ENCODE peak calls at places on chromosomes 5 and 9, in four cellular contexts. L, C, W and A are unnamed samples.

GRCh38 chr5:52849544-52849943 is 61.8 kb downstream of the ITGA1 start:
- DNase-seq in L (no peak), C (no peak), W (no peak), A (no peak)

GRCh38 chr5:90395005-90395404 is 14.6 kb downstream of the CETN3 start:
- DNase-seq in L (no peak), C (no peak), W (no peak), A (no peak)

GRCh38 chr5:6905883-6906282 is 192.7 kb downstream of the TENT4A start:
- DNase-seq in L (no peak), C (no peak), W (no peak), A (no peak)

GRCh38 chr5:38060354-38060753 is 198.0 kb upstream of the EGFLAM start:
- DNase-seq in L (no peak), C (no peak), W (no peak), A (no peak)

GRCh38 chr5:37580106-37580505 is 201.0 kb downstream of the WDR70 start:
- DNase-seq in L (no peak), C (no peak), W (no peak), A (no peak)

GRCh38 chr5:150659360-150660107 is 1.5 kb upstream of the MYOZ3 start:
- DNase-seq in L (no peak), C (no peak), W (no peak), A (no peak)

GRCh38 chr9:110877376-110877775 is 160.9 kb downstream of the LPAR1 start:
- DNase-seq in L (no peak), C (no peak), W (no peak), A (no peak)

GRCh38 chr5:109451161-109451560 is 41.4 kb upstream of the PJA2 start:
- DNase-seq in L (no peak), C (peak), W (no peak), A (peak)

GRCh38 chr9:20701058-20701457 is 17.0 kb downstream of the FOCAD start:
- DNase-seq in L (no peak), C (no peak), W (no peak), A (no peak)

GRCh38 chr5:177430146-177430951 is 3.9 kb downstream of the GRK6 start:
- DNase-seq in L (no peak), C (no peak), W (no peak), A (no peak)

GRCh38 chr5:139839918-139840317 is 44.3 kb downstream of the PSD2 start:
- DNase-seq in L (no peak), C (no peak), W (no peak), A (no peak)

GRCh38 chr9:99403371-99403770 is 181.3 kb downstream of the SEC61B start:
- DNase-seq in L (no peak), C (no peak), W (no peak), A (no peak)

GRCh38 chr9:33867747-33868429 is 50.9 kb downstream of the UBE2R2 start:
- DNase-seq in L (no peak), C (no peak), W (no peak), A (no peak)

GRCh38 chr5:68898961-68899471 is 194.8 kb upstream of the SLC30A5 start:
- DNase-seq in L (no peak), C (no peak), W (no peak), A (peak)

GRCh38 chr5:127229185-127229889 is 61.3 kb upstream of the MEGF10 start:
- DNase-seq in L (peak), C (peak), W (peak), A (peak)

GRCh38 chr5:129963359-129963758 is 59.1 kb downstream of the CHSY3 start:
- DNase-seq in L (no peak), C (no peak), W (no peak), A (no peak)

GRCh38 chr5:76714771-76715483 is 999 bp upstream of the F2R start:
- DNase-seq in L (peak), C (no peak), W (no peak), A (peak)

GRCh38 chr5:96370981-96371380 is 62.1 kb downstream of the PCSK1 start:
- DNase-seq in L (no peak), C (no peak), W (no peak), A (no peak)

GRCh38 chr9:136920069-136920468 is 24.5 kb downstream of the FBXW5 start:
- DNase-seq in L (no peak), C (no peak), W (no peak), A (no peak)

GRCh38 chr5:37490931-37491330 is 111.8 kb downstream of the WDR70 start:
- DNase-seq in L (no peak), C (no peak), W (no peak), A (no peak)

GRCh38 chr9:134136117-134136996 is 475 bp downstream of the WDR5 start:
- DNase-seq in L (peak), C (peak), W (no peak), A (no peak)

GRCh38 chr5:123455640-123456039 is 32.4 kb upstream of the CEP120 start:
- DNase-seq in L (no peak), C (no peak), W (no peak), A (no peak)

GRCh38 chr5:175383350-175383749 is 60.6 kb downstream of the DRD1 start:
- DNase-seq in L (peak), C (no peak), W (no peak), A (no peak)

GRCh38 chr9:85527331-85528015 is 214.3 kb downstream of the AGTPBP1 start:
- DNase-seq in L (peak), C (no peak), W (no peak), A (no peak)

GRCh38 chr9:19028835-19029451 is 4.1 kb downstream of the SAXO1 start:
- DNase-seq in L (peak), C (peak), W (no peak), A (peak)

GRCh38 chr5:73605223-73606087 is 20.5 kb upstream of the ARHGEF28 start:
- DNase-seq in L (no peak), C (peak), W (no peak), A (no peak)

GRCh38 chr5:62421414-62421813 is 8.9 kb downstream of the IPO11 start:
- DNase-seq in L (no peak), C (no peak), W (no peak), A (no peak)